ENCODE peak calls at places on chromosomes 7 and 10, in seven cellular contexts. One of them, this sample, is unnamed.

GRCh38 chr10:45557275-45557905 is 115.2 kb downstream of the ZFAND4 start:
- DNase-seq in PC-9: no peak
- DNase-seq in mesenchymal stem cell: no peak
- DNase-seq in A549: no peak
- DNase-seq in NT2/D1: no peak
- DNase-seq in cardiac muscle cell: no peak
- DNase-seq in AG10803: no peak
- DNase-seq in this sample: no peak

GRCh38 chr7:131067220-131067619 is 260.5 kb upstream of the MKLN1 start:
- DNase-seq in PC-9: no peak
- DNase-seq in mesenchymal stem cell: peak
- DNase-seq in A549: no peak
- DNase-seq in NT2/D1: no peak
- DNase-seq in cardiac muscle cell: no peak
- DNase-seq in AG10803: no peak
- DNase-seq in this sample: peak

GRCh38 chr10:70053212-70053895 is 708 bp downstream of the MACROH2A2 start:
- DNase-seq in PC-9: no peak
- DNase-seq in mesenchymal stem cell: peak
- DNase-seq in A549: no peak
- DNase-seq in NT2/D1: no peak
- DNase-seq in cardiac muscle cell: peak
- DNase-seq in AG10803: peak
- DNase-seq in this sample: peak

GRCh38 chr10:22250897-22251605 is 33.2 kb upstream of the EBLN1 start:
- DNase-seq in PC-9: no peak
- DNase-seq in mesenchymal stem cell: peak
- DNase-seq in A549: no peak
- DNase-seq in NT2/D1: no peak
- DNase-seq in cardiac muscle cell: no peak
- DNase-seq in AG10803: no peak
- DNase-seq in this sample: no peak

GRCh38 chr10:72285972-72286521 is 12.3 kb downstream of the DDIT4 start:
- DNase-seq in PC-9: no peak
- DNase-seq in mesenchymal stem cell: no peak
- DNase-seq in A549: no peak
- DNase-seq in NT2/D1: no peak
- DNase-seq in cardiac muscle cell: no peak
- DNase-seq in AG10803: no peak
- DNase-seq in this sample: no peak

GRCh38 chr10:6593140-6593740 is 13.2 kb upstream of the PRKCQ start:
- DNase-seq in PC-9: peak
- DNase-seq in mesenchymal stem cell: no peak
- DNase-seq in A549: no peak
- DNase-seq in NT2/D1: no peak
- DNase-seq in cardiac muscle cell: no peak
- DNase-seq in AG10803: no peak
- DNase-seq in this sample: no peak

GRCh38 chr7:35248576-35249536 is 5.0 kb downstream of the TBX20 start:
- DNase-seq in PC-9: peak
- DNase-seq in mesenchymal stem cell: no peak
- DNase-seq in A549: no peak
- DNase-seq in NT2/D1: no peak
- DNase-seq in cardiac muscle cell: peak
- DNase-seq in AG10803: no peak
- DNase-seq in this sample: peak

GRCh38 chr10:126147866-126148578 is 240.3 kb downstream of the ADAM12 start:
- DNase-seq in PC-9: no peak
- DNase-seq in mesenchymal stem cell: peak
- DNase-seq in A549: no peak
- DNase-seq in NT2/D1: no peak
- DNase-seq in cardiac muscle cell: no peak
- DNase-seq in AG10803: peak
- DNase-seq in this sample: no peak

GRCh38 chr10:34504534-34504933 is 310.6 kb downstream of the PARD3 start:
- DNase-seq in PC-9: peak
- DNase-seq in mesenchymal stem cell: peak
- DNase-seq in A549: peak
- DNase-seq in NT2/D1: no peak
- DNase-seq in cardiac muscle cell: peak
- DNase-seq in AG10803: no peak
- DNase-seq in this sample: no peak

GRCh38 chr7:36661135-36661840 is 63.0 kb downstream of the AOAH start:
- DNase-seq in PC-9: no peak
- DNase-seq in mesenchymal stem cell: no peak
- DNase-seq in A549: no peak
- DNase-seq in NT2/D1: peak
- DNase-seq in cardiac muscle cell: no peak
- DNase-seq in AG10803: no peak
- DNase-seq in this sample: no peak

GRCh38 chr10:21099291-21099800 is 202.2 kb upstream of the NEBL start:
- DNase-seq in PC-9: no peak
- DNase-seq in mesenchymal stem cell: no peak
- DNase-seq in A549: no peak
- DNase-seq in NT2/D1: no peak
- DNase-seq in cardiac muscle cell: no peak
- DNase-seq in AG10803: no peak
- DNase-seq in this sample: no peak

GRCh38 chr10:14153570-14154055 is 177.1 kb downstream of the FRMD4A start:
- DNase-seq in PC-9: peak
- DNase-seq in mesenchymal stem cell: peak
- DNase-seq in A549: no peak
- DNase-seq in NT2/D1: no peak
- DNase-seq in cardiac muscle cell: no peak
- DNase-seq in AG10803: no peak
- DNase-seq in this sample: peak

GRCh38 chr10:28432210-28432676 is 100.7 kb upstream of the WAC start:
- DNase-seq in PC-9: peak
- DNase-seq in mesenchymal stem cell: peak
- DNase-seq in A549: peak
- DNase-seq in NT2/D1: peak
- DNase-seq in cardiac muscle cell: peak
- DNase-seq in AG10803: peak
- DNase-seq in this sample: peak

GRCh38 chr7:157516911-157517781 is 180.3 kb downstream of the DNAJB6 start:
- DNase-seq in PC-9: no peak
- DNase-seq in mesenchymal stem cell: no peak
- DNase-seq in A549: no peak
- DNase-seq in NT2/D1: no peak
- DNase-seq in cardiac muscle cell: no peak
- DNase-seq in AG10803: no peak
- DNase-seq in this sample: peak

GRCh38 chr7:106952658-106953231 is 87.7 kb downstream of the PIK3CG start:
- DNase-seq in PC-9: no peak
- DNase-seq in mesenchymal stem cell: peak
- DNase-seq in A549: no peak
- DNase-seq in NT2/D1: no peak
- DNase-seq in cardiac muscle cell: no peak
- DNase-seq in AG10803: no peak
- DNase-seq in this sample: peak

GRCh38 chr10:88428976-88429375 is 154.1 kb downstream of the RNLS start:
- DNase-seq in PC-9: no peak
- DNase-seq in mesenchymal stem cell: no peak
- DNase-seq in A549: no peak
- DNase-seq in NT2/D1: no peak
- DNase-seq in cardiac muscle cell: no peak
- DNase-seq in AG10803: no peak
- DNase-seq in this sample: no peak

GRCh38 chr10:8158439-8159071 is 104.1 kb downstream of the GATA3 start:
- DNase-seq in PC-9: no peak
- DNase-seq in mesenchymal stem cell: no peak
- DNase-seq in A549: no peak
- DNase-seq in NT2/D1: no peak
- DNase-seq in cardiac muscle cell: no peak
- DNase-seq in AG10803: no peak
- DNase-seq in this sample: no peak

GRCh38 chr7:64602518-64602917 is 39.6 kb upstream of the ZNF680 start:
- DNase-seq in PC-9: no peak
- DNase-seq in mesenchymal stem cell: no peak
- DNase-seq in A549: no peak
- DNase-seq in NT2/D1: no peak
- DNase-seq in cardiac muscle cell: no peak
- DNase-seq in AG10803: no peak
- DNase-seq in this sample: no peak

GRCh38 chr10:105148456-105148855 is 507.4 kb downstream of the SORCS3 start:
- DNase-seq in PC-9: no peak
- DNase-seq in mesenchymal stem cell: no peak
- DNase-seq in A549: no peak
- DNase-seq in NT2/D1: no peak
- DNase-seq in cardiac muscle cell: no peak
- DNase-seq in AG10803: no peak
- DNase-seq in this sample: no peak

GRCh38 chr10:98916751-98917150 is 318.9 kb downstream of the HPSE2 start:
- DNase-seq in PC-9: no peak
- DNase-seq in mesenchymal stem cell: peak
- DNase-seq in A549: no peak
- DNase-seq in NT2/D1: no peak
- DNase-seq in cardiac muscle cell: no peak
- DNase-seq in AG10803: no peak
- DNase-seq in this sample: no peak

GRCh38 chr10:89228962-89229361 is 21.8 kb upstream of the CH25H start:
- DNase-seq in PC-9: no peak
- DNase-seq in mesenchymal stem cell: no peak
- DNase-seq in A549: no peak
- DNase-seq in NT2/D1: no peak
- DNase-seq in cardiac muscle cell: no peak
- DNase-seq in AG10803: no peak
- DNase-seq in this sample: no peak

GRCh38 chr10:125206618-125207017 is 46.3 kb upstream of the CTBP2 start:
- DNase-seq in PC-9: no peak
- DNase-seq in mesenchymal stem cell: peak
- DNase-seq in A549: no peak
- DNase-seq in NT2/D1: no peak
- DNase-seq in cardiac muscle cell: no peak
- DNase-seq in AG10803: no peak
- DNase-seq in this sample: no peak

GRCh38 chr10:71766717-71767419 is 6.5 kb downstream of the VSIR start:
- DNase-seq in PC-9: peak
- DNase-seq in mesenchymal stem cell: peak
- DNase-seq in A549: peak
- DNase-seq in NT2/D1: no peak
- DNase-seq in cardiac muscle cell: no peak
- DNase-seq in AG10803: peak
- DNase-seq in this sample: peak

GRCh38 chr10:6053816-6054581 is 8.2 kb downstream of the IL2RA start:
- DNase-seq in PC-9: peak
- DNase-seq in mesenchymal stem cell: no peak
- DNase-seq in A549: no peak
- DNase-seq in NT2/D1: no peak
- DNase-seq in cardiac muscle cell: no peak
- DNase-seq in AG10803: no peak
- DNase-seq in this sample: peak

GRCh38 chr10:60282771-60283353 is 106.8 kb downstream of the ANK3 start:
- DNase-seq in PC-9: peak
- DNase-seq in mesenchymal stem cell: peak
- DNase-seq in A549: peak
- DNase-seq in NT2/D1: no peak
- DNase-seq in cardiac muscle cell: no peak
- DNase-seq in AG10803: peak
- DNase-seq in this sample: no peak
- H3K4me3 ChIP-seq in PC-9: no peak
- H3K4me3 ChIP-seq in mesenchymal stem cell: no peak
- H3K4me3 ChIP-seq in A549: peak
- H3K4me3 ChIP-seq in NT2/D1: no peak
- H3K4me3 ChIP-seq in cardiac muscle cell: no peak
- H3K4me3 ChIP-seq in AG10803: no peak
- H3K4me3 ChIP-seq in this sample: no peak

GRCh38 chr10:130190737-130191115 is 54.5 kb downstream of the GLRX3 start:
- DNase-seq in PC-9: no peak
- DNase-seq in mesenchymal stem cell: no peak
- DNase-seq in A549: no peak
- DNase-seq in NT2/D1: no peak
- DNase-seq in cardiac muscle cell: no peak
- DNase-seq in AG10803: no peak
- DNase-seq in this sample: no peak
- H3K4me3 ChIP-seq in PC-9: no peak
- H3K4me3 ChIP-seq in mesenchymal stem cell: peak
- H3K4me3 ChIP-seq in A549: peak
- H3K4me3 ChIP-seq in NT2/D1: peak
- H3K4me3 ChIP-seq in cardiac muscle cell: peak
- H3K4me3 ChIP-seq in AG10803: peak
- H3K4me3 ChIP-seq in this sample: peak

DNA sequence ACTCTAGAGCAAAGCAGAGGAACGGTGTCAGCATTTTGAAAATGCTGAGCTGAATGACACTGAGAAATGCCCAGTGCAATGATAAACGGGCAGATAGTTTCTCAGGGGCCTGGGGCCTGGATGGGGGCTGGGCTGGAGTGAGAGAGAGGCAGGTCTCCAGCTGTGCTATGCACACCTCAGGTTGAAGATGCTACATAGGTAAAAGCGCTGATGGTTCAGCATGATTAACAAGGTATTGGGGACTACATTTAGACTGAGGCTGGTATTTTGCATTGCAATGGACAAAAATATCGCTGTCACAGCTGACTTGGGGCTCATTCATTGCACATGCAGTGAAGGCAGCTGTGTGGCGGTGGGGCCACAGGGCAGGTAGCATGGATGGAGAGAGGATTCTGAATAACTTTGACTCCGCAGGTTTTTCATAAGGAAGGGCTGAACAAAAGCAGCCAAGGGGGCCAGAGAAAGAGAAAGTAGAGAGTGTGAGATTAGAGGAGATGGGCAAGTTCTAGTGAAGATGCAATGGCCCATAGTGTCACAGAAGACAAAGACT is 290.8 kb upstream of the ZNF32 start:
- DNase-seq in PC-9: no peak
- DNase-seq in mesenchymal stem cell: no peak
- DNase-seq in A549: no peak
- DNase-seq in NT2/D1: no peak
- DNase-seq in cardiac muscle cell: no peak
- DNase-seq in AG10803: no peak
- DNase-seq in this sample: no peak
- H3K4me3 ChIP-seq in PC-9: no peak
- H3K4me3 ChIP-seq in mesenchymal stem cell: no peak
- H3K4me3 ChIP-seq in A549: no peak
- H3K4me3 ChIP-seq in NT2/D1: no peak
- H3K4me3 ChIP-seq in cardiac muscle cell: no peak
- H3K4me3 ChIP-seq in AG10803: no peak
- H3K4me3 ChIP-seq in this sample: no peak

DNA sequence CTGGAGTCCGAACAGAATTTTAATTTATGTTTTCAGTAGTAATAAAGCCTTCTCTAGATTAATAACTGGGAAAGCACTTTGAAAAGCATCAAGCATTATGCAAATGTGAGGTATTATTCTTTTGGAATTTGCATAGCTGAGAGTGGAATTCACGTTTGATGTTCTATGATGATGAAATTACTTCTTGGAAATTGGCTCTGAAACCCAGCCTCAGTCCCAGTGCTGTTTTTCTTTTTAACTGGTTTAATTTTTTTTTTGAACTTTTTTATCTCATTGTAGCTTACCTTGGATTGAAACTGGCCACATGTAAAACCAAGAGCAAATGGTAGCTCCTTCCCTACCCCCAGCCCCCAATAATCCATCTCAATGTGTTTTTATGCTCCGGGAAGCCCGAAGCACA is 1.2 kb downstream of the TBXAS1 start:
- DNase-seq in PC-9: no peak
- DNase-seq in mesenchymal stem cell: no peak
- DNase-seq in A549: no peak
- DNase-seq in NT2/D1: no peak
- DNase-seq in cardiac muscle cell: no peak
- DNase-seq in AG10803: no peak
- DNase-seq in this sample: no peak
- H3K4me3 ChIP-seq in PC-9: no peak
- H3K4me3 ChIP-seq in mesenchymal stem cell: no peak
- H3K4me3 ChIP-seq in A549: no peak
- H3K4me3 ChIP-seq in NT2/D1: no peak
- H3K4me3 ChIP-seq in cardiac muscle cell: no peak
- H3K4me3 ChIP-seq in AG10803: no peak
- H3K4me3 ChIP-seq in this sample: peak

GRCh38 chr10:58573970-58574538 is 61.4 kb downstream of the BICC1 start:
- DNase-seq in PC-9: no peak
- DNase-seq in mesenchymal stem cell: no peak
- DNase-seq in A549: no peak
- DNase-seq in NT2/D1: no peak
- DNase-seq in cardiac muscle cell: no peak
- DNase-seq in AG10803: peak
- DNase-seq in this sample: no peak
- H3K4me3 ChIP-seq in PC-9: no peak
- H3K4me3 ChIP-seq in mesenchymal stem cell: no peak
- H3K4me3 ChIP-seq in A549: no peak
- H3K4me3 ChIP-seq in NT2/D1: no peak
- H3K4me3 ChIP-seq in cardiac muscle cell: no peak
- H3K4me3 ChIP-seq in AG10803: no peak
- H3K4me3 ChIP-seq in this sample: no peak